ENCODE peak calls at places on chromosomes 7 and 10, in eight cellular contexts. K is fibroblast of lung, H is BE2C, D is cardiac fibroblast, C is cardiac muscle cell, S is HepG2, N is OCI-LY7, B is neural crest cell. E is an unnamed sample.

GRCh38 chr7:47568569-47568968 is 13.3 kb downstream of the TNS3 start:
- DNase-seq in B (no peak), S (no peak), N (no peak), C (no peak), D (no peak), H (no peak), K (no peak), E (no peak)

GRCh38 chr10:59372543-59372942 is 10.2 kb upstream of the FAM13C start:
- DNase-seq in H (no peak), D (peak), N (no peak), K (peak), B (no peak), C (peak), S (no peak), E (peak)

GRCh38 chr10:543131-543530 is 146.3 kb downstream of the DIP2C start:
- DNase-seq in C (no peak), S (no peak), D (peak), H (no peak), B (no peak), N (no peak), K (peak), E (no peak)

GRCh38 chr7:47181609-47182264 is 400.2 kb downstream of the TNS3 start:
- DNase-seq in C (no peak), S (no peak), D (no peak), K (no peak), H (no peak), N (no peak), B (no peak), E (no peak)

GRCh38 chr10:121510201-121510771 is 88.0 kb downstream of the FGFR2 start:
- DNase-seq in H (no peak), S (no peak), N (no peak), B (no peak), C (no peak), K (no peak), D (no peak), E (no peak)

GRCh38 chr10:5467634-5468255 is 31.6 kb downstream of the CALML5 start:
- DNase-seq in B (no peak), D (no peak), N (no peak), H (no peak), K (no peak), S (peak), C (no peak), E (no peak)

GRCh38 chr7:144437370-144438191 is 34.1 kb upstream of the NOBOX start:
- DNase-seq in C (peak), D (peak), K (peak), S (peak), N (peak), B (peak), H (peak), E (peak)

GRCh38 chr10:112223725-112224124 is 40.2 kb upstream of the GPAM start:
- DNase-seq in B (no peak), D (no peak), N (no peak), C (no peak), K (no peak), H (no peak), S (peak), E (peak)

GRCh38 chr10:108064856-108065255 is 900.4 kb upstream of the SORCS1 start:
- DNase-seq in N (no peak), S (no peak), H (no peak), K (no peak), C (no peak), D (no peak), B (no peak), E (no peak)

GRCh38 chr10:69232252-69232651 is 12.1 kb downstream of the HKDC1 start:
- DNase-seq in C (peak), H (no peak), K (peak), D (peak), B (no peak), N (no peak), S (no peak), E (peak)

GRCh38 chr10:110007171-110007700 is 548 bp upstream of the ADD3 start:
- DNase-seq in C (no peak), S (no peak), K (no peak), D (peak), N (no peak), B (no peak), H (no peak), E (peak)

GRCh38 chr10:95613330-95613729 is 43.2 kb downstream of the ALDH18A1 start:
- DNase-seq in D (no peak), C (no peak), N (no peak), B (no peak), K (no peak), S (peak), H (no peak), E (no peak)

GRCh38 chr10:91616124-91616523 is 16.7 kb downstream of the PPP1R3C start:
- DNase-seq in H (no peak), C (no peak), K (peak), D (peak), N (no peak), S (no peak), B (no peak), E (peak)

GRCh38 chr7:76260171-76260703 is 42.2 kb upstream of the HSPB1 start:
- DNase-seq in S (peak), C (peak), N (peak), H (peak), K (no peak), B (peak), D (peak), E (peak)

GRCh38 chr7:102916881-102917280 is 4.1 kb downstream of the LRRC17 start:
- DNase-seq in C (no peak), K (peak), D (peak), H (no peak), B (no peak), S (no peak), N (no peak), E (peak)

GRCh38 chr7:102918865-102919264 is 6.1 kb downstream of the LRRC17 start:
- DNase-seq in S (no peak), N (no peak), C (no peak), B (no peak), K (no peak), H (no peak), D (peak), E (peak)

GRCh38 chr7:102916426-102916825 is 3.6 kb downstream of the LRRC17 start:
- DNase-seq in B (no peak), D (peak), S (no peak), H (no peak), C (peak), N (no peak), K (peak), E (peak)

GRCh38 chr7:102914585-102914984 is 1.8 kb downstream of the LRRC17 start:
- DNase-seq in B (peak), H (no peak), D (peak), K (peak), S (no peak), C (peak), N (no peak), E (peak)

GRCh38 chr7:102917436-102918353 is 4.9 kb downstream of the LRRC17 start:
- DNase-seq in K (no peak), B (no peak), D (no peak), C (peak), N (no peak), H (no peak), S (no peak), E (no peak)
- TF ChIP-seq CTCF in K (no peak), B (no peak), D (no peak), C (no peak), N (no peak), H (no peak), S (peak), E (no peak)

DNA sequence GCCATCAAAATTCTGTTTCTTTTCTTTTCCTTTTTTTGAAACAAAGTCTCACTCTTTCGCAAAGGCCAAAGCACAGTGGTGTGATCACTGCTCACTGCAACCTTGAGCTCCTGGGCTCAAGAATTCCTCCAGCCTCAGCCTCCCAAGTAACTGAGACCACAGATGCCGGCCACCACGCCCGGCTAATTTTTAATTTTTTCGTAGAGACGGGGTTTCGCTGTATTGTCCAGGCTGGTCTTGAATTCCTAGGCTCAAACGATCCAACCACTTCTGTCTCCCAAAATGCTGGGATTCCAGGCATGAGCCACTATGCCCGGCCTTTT is 25.7 kb upstream of the TRIM56 start:
- DNase-seq in C (no peak), S (no peak), H (no peak), B (no peak), K (no peak), D (no peak), N (no peak), E (no peak)
- TF ChIP-seq CTCF in C (no peak), S (no peak), H (no peak), B (peak), K (no peak), D (no peak), N (peak), E (no peak)

GRCh38 chr10:84054743-84055142 is 84.6 kb upstream of the GHITM start:
- DNase-seq in B (no peak), S (no peak), C (no peak), N (no peak), K (no peak), H (no peak), D (no peak), E (no peak)
- TF ChIP-seq CTCF in B (no peak), S (no peak), C (no peak), N (no peak), K (no peak), H (peak), D (no peak), E (no peak)

GRCh38 chr7:151705744-151706567 is 171.0 kb downstream of the PRKAG2 start:
- DNase-seq in N (peak), B (peak), H (peak), K (peak), S (peak), D (peak), C (peak), E (peak)
- TF ChIP-seq CTCF in N (peak), B (peak), H (peak), K (peak), S (peak), D (peak), C (peak), E (peak)

DNA sequence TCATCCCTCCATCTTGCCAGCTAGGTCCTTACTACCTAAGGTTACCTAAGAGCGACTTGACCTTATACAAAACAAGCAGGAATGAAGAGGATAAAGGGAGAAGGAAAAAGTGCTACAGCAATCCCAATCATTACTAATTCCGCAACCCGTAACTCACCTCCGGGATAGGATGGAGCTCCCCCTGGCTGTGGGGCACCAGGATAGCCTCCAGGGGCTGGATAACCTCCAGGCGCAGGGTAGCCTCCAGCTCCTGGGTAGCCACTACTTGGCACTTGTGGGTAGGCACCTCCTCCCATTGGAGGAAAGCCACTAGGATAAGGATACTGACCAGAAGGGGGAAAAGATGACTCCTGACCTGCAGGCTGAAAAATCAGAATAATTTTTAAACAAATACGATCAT is 15.8 kb downstream of the ANXA7 start:
- DNase-seq in B (no peak), D (no peak), H (no peak), S (no peak), N (no peak), K (no peak), C (no peak), E (no peak)
- TF ChIP-seq CTCF in B (peak), D (no peak), H (peak), S (peak), N (peak), K (peak), C (peak), E (peak)

DNA sequence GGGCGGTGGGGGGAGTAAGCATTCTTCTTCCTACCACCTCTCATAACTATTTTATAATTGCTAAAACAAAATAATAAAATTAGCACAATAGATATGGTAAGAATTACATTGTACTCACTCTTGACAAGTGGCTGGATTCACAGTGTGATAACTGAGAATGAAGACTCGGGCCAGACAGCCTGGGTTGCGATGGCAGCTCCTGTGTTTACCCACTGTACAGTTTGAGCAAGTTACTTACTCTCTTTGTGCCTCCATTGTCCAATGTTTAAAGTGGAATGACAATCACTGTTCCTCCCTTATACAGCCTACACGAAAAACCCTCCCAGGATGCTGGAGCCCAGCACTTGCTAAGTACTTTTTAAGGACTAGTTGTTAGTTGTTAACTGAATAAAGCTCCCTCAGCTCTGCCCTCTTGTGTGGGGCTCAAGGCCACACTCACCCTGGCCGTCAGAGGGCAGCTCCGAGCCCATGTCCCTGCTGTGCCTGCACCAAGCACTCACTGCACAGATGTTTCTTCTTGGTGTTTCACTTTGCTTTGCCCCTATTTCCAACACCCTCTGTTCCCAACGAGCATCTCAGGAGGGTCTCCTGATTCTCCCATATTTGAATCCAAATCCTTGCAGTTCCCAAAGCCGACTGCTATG is 56.4 kb upstream of the NPS start:
- DNase-seq in H (no peak), D (no peak), K (no peak), N (no peak), C (no peak), B (no peak), S (no peak), E (peak)
- TF ChIP-seq CTCF in H (no peak), D (peak), K (no peak), N (peak), C (peak), B (peak), S (peak), E (peak)

DNA sequence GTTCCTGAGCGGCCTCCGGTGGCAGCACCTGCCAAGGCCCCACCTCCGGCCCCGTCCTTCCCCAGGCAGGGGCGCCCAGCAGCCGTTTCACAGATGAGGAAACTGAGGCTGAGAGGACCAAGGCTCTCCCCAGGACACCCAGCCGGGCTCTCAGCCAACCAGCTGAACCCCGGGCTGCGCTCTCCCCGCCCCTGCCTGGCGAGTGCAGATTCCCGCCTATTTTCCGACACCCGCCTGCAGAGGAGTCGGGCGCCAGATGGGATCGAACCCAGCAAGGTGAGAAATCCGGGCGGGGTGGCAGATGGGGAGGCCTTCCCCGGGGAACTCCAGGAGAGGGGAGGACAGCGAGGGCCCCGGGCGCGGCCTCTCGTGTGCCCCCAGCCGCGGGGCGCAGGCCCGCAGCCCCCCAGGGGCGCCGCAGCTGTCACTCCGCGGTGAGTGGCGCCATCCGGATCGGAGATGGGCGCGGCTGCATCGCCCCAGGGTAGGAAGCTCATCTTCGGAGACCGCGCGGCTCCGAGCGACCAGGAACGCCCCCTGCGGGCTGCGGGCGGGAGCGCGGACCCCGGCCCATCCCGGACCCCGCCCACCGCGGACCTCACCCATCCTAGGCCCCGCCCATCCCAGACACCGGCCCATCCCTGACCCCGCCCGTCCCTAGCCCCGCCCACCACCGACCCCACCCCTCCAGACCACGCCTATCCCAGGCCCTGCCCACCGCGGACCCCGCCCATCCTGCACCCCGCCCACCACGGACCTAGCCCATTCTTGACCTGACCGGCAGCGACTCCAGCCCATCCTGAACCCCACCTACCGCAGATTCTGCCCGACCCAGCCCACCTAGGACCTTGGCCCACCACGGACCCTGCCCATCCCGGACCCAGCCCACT is 90.3 kb downstream of the MICALL2 start:
- DNase-seq in B (peak), H (peak), N (peak), D (no peak), S (peak), C (no peak), K (no peak), E (no peak)
- TF ChIP-seq CTCF in B (peak), H (peak), N (peak), D (no peak), S (peak), C (peak), K (no peak), E (no peak)

GRCh38 chr10:126158537-126158936 is 229.7 kb downstream of the ADAM12 start:
- DNase-seq in D (no peak), N (no peak), S (no peak), B (no peak), H (no peak), K (no peak), C (no peak), E (no peak)

GRCh38 chr10:126161691-126162090 is 226.6 kb downstream of the ADAM12 start:
- DNase-seq in N (no peak), C (no peak), B (no peak), H (no peak), K (no peak), D (no peak), S (no peak), E (no peak)

GRCh38 chr10:126158090-126158489 is 230.2 kb downstream of the ADAM12 start:
- DNase-seq in H (no peak), N (no peak), K (no peak), C (no peak), S (no peak), D (no peak), B (no peak), E (no peak)

GRCh38 chr10:126160571-126160970 is 227.7 kb downstream of the ADAM12 start:
- DNase-seq in S (no peak), K (no peak), H (no peak), D (no peak), C (no peak), N (no peak), B (no peak), E (no peak)

GRCh38 chr10:126160971-126161630 is 227.2 kb downstream of the ADAM12 start:
- DNase-seq in S (no peak), K (peak), B (no peak), D (peak), C (peak), N (no peak), H (no peak), E (peak)
- TF ChIP-seq CTCF in S (peak), K (peak), B (peak), D (peak), C (peak), N (peak), H (peak), E (peak)

DNA sequence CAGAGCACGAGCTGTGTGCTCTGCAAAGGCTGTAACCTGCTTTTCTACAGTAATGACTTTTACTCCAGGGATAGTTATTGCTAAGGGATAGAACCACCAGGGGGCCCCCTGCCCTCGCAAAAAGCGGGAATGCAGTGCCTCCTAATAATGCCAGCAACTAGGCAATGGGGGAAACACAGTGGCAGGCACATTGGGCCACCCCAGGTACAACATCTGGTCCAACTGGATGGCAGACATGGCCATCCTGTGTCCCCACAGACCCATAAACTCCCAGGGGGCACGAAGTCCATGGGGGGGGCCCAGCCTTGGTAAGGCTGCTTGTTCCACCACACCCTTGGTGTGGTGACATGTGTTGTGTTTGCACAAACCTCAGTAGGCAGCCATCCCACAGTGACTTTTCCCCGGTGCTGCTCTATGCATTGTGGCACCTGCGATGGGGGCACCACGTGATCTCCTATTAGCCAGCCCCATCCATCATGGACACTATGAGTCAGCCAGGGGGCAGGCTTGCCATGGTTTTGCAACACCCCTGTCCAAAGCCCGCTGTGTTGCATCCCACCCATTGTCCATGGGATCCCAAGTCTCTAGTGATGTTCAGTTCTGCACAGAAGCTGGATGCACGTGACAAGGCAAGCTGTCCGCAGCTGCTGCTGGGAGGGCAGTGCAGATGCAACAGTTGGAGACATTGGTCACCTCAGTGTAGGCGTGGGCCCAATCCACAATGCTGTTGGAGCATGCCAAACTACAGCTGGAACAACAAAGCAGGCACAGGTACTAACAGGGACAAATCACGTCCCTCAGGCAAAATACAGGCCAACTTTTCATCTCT is 84.0 kb downstream of the ANLN start:
- DNase-seq in B (peak), K (peak), D (peak), H (peak), S (peak), C (peak), N (peak), E (peak)
- TF ChIP-seq CTCF in B (peak), K (peak), D (peak), H (peak), S (peak), C (peak), N (peak), E (peak)

E was measured in choroid plexus epithelial cell.